ENCODE peak calls at places on chromosomes 5 and 9, in ten cellular contexts. One of them, this sample, is unnamed.

GRCh38 chr5:96425436-96425835 is 7.6 kb downstream of the PCSK1 start:
- DNase-seq in left cardiac atrium: no peak
- DNase-seq in activated CD8-positive, alpha-beta T cell treated with anti-CD3 and anti-CD28 coated beads, Interleukin-2, amount 10 ng/mL, durations not matched to agents 7 days and 5 days: no peak
- DNase-seq in mesendoderm: no peak
- DNase-seq in EL: no peak
- DNase-seq in mucosa of gallbladder: no peak
- DNase-seq in bronchial epithelial cell: no peak
- DNase-seq in HFF-Myc: no peak
- DNase-seq in aorta: no peak
- DNase-seq in skeletal muscle cell: no peak
- DNase-seq in this sample: no peak

GRCh38 chr5:143714629-143715028 is 97.3 kb upstream of the HMHB1 start:
- DNase-seq in mucosa of gallbladder: no peak
- DNase-seq in bronchial epithelial cell: peak; percentile 46
- DNase-seq in left cardiac atrium: no peak
- DNase-seq in activated CD8-positive, alpha-beta T cell treated with anti-CD3 and anti-CD28 coated beads, Interleukin-2, amount 10 ng/mL, durations not matched to agents 7 days and 5 days: no peak
- DNase-seq in aorta: no peak
- DNase-seq in EL: peak; percentile 11
- DNase-seq in HFF-Myc: no peak
- DNase-seq in mesendoderm: no peak
- DNase-seq in skeletal muscle cell: no peak
- DNase-seq in this sample: no peak

GRCh38 chr5:75551471-75551870 is 39.8 kb downstream of the POLK start:
- DNase-seq in mesendoderm: no peak
- DNase-seq in activated CD8-positive, alpha-beta T cell treated with anti-CD3 and anti-CD28 coated beads, Interleukin-2, amount 10 ng/mL, durations not matched to agents 7 days and 5 days: no peak
- DNase-seq in EL: peak; percentile 78
- DNase-seq in bronchial epithelial cell: no peak
- DNase-seq in HFF-Myc: peak; percentile 32
- DNase-seq in mucosa of gallbladder: no peak
- DNase-seq in skeletal muscle cell: no peak
- DNase-seq in left cardiac atrium: no peak
- DNase-seq in aorta: no peak
- DNase-seq in this sample: no peak

GRCh38 chr5:97601651-97602050 is 418.6 kb upstream of the RIOK2 start:
- DNase-seq in aorta: no peak
- DNase-seq in mucosa of gallbladder: no peak
- DNase-seq in HFF-Myc: no peak
- DNase-seq in skeletal muscle cell: no peak
- DNase-seq in EL: no peak
- DNase-seq in mesendoderm: no peak
- DNase-seq in bronchial epithelial cell: no peak
- DNase-seq in left cardiac atrium: no peak
- DNase-seq in activated CD8-positive, alpha-beta T cell treated with anti-CD3 and anti-CD28 coated beads, Interleukin-2, amount 10 ng/mL, durations not matched to agents 7 days and 5 days: no peak
- DNase-seq in this sample: no peak

GRCh38 chr5:139494832-139495231 is 12.3 kb upstream of the STING1 start:
- DNase-seq in skeletal muscle cell: no peak
- DNase-seq in aorta: no peak
- DNase-seq in activated CD8-positive, alpha-beta T cell treated with anti-CD3 and anti-CD28 coated beads, Interleukin-2, amount 10 ng/mL, durations not matched to agents 7 days and 5 days: no peak
- DNase-seq in EL: peak; percentile 65
- DNase-seq in left cardiac atrium: no peak
- DNase-seq in bronchial epithelial cell: peak; percentile 68
- DNase-seq in mesendoderm: no peak
- DNase-seq in HFF-Myc: no peak
- DNase-seq in mucosa of gallbladder: no peak
- DNase-seq in this sample: no peak

GRCh38 chr9:133166392-133166791 is 2.7 kb upstream of the GBGT1 start:
- DNase-seq in activated CD8-positive, alpha-beta T cell treated with anti-CD3 and anti-CD28 coated beads, Interleukin-2, amount 10 ng/mL, durations not matched to agents 7 days and 5 days: no peak
- DNase-seq in mesendoderm: no peak
- DNase-seq in mucosa of gallbladder: no peak
- DNase-seq in aorta: peak; percentile 70
- DNase-seq in EL: no peak
- DNase-seq in skeletal muscle cell: no peak
- DNase-seq in bronchial epithelial cell: no peak
- DNase-seq in left cardiac atrium: peak; percentile 17
- DNase-seq in HFF-Myc: no peak
- DNase-seq in this sample: no peak

GRCh38 chr5:179188636-179189035 is 128.5 kb downstream of the ZNF354C start:
- DNase-seq in HFF-Myc: no peak
- DNase-seq in aorta: peak; percentile 43
- DNase-seq in EL: no peak
- DNase-seq in left cardiac atrium: no peak
- DNase-seq in mucosa of gallbladder: no peak
- DNase-seq in mesendoderm: no peak
- DNase-seq in skeletal muscle cell: no peak
- DNase-seq in bronchial epithelial cell: no peak
- DNase-seq in activated CD8-positive, alpha-beta T cell treated with anti-CD3 and anti-CD28 coated beads, Interleukin-2, amount 10 ng/mL, durations not matched to agents 7 days and 5 days: no peak
- DNase-seq in this sample: no peak

GRCh38 chr5:178230879-178231735 is 1.5 kb downstream of the PHYKPL start:
- DNase-seq in mesendoderm: no peak
- DNase-seq in skeletal muscle cell: peak; percentile 31
- DNase-seq in activated CD8-positive, alpha-beta T cell treated with anti-CD3 and anti-CD28 coated beads, Interleukin-2, amount 10 ng/mL, durations not matched to agents 7 days and 5 days: no peak
- DNase-seq in bronchial epithelial cell: no peak
- DNase-seq in left cardiac atrium: peak; percentile 73
- DNase-seq in HFF-Myc: no peak
- DNase-seq in aorta: peak; percentile 85
- DNase-seq in mucosa of gallbladder: no peak
- DNase-seq in EL: no peak
- DNase-seq in this sample: no peak

GRCh38 chr9:119221281-119221680 is 148.0 kb downstream of the BRINP1 start:
- DNase-seq in skeletal muscle cell: no peak
- DNase-seq in mucosa of gallbladder: no peak
- DNase-seq in left cardiac atrium: no peak
- DNase-seq in EL: no peak
- DNase-seq in activated CD8-positive, alpha-beta T cell treated with anti-CD3 and anti-CD28 coated beads, Interleukin-2, amount 10 ng/mL, durations not matched to agents 7 days and 5 days: no peak
- DNase-seq in HFF-Myc: no peak
- DNase-seq in aorta: no peak
- DNase-seq in bronchial epithelial cell: no peak
- DNase-seq in mesendoderm: no peak
- DNase-seq in this sample: no peak

GRCh38 chr5:68710514-68710913 is 383.3 kb upstream of the SLC30A5 start:
- DNase-seq in bronchial epithelial cell: no peak
- DNase-seq in EL: no peak
- DNase-seq in mucosa of gallbladder: no peak
- DNase-seq in aorta: no peak
- DNase-seq in HFF-Myc: no peak
- DNase-seq in mesendoderm: no peak
- DNase-seq in left cardiac atrium: no peak
- DNase-seq in activated CD8-positive, alpha-beta T cell treated with anti-CD3 and anti-CD28 coated beads, Interleukin-2, amount 10 ng/mL, durations not matched to agents 7 days and 5 days: no peak
- DNase-seq in skeletal muscle cell: no peak
- DNase-seq in this sample: no peak

GRCh38 chr5:94707359-94707758 is 88.9 kb downstream of the SLF1 start:
- DNase-seq in left cardiac atrium: no peak
- DNase-seq in mesendoderm: no peak
- DNase-seq in HFF-Myc: no peak
- DNase-seq in EL: no peak
- DNase-seq in aorta: no peak
- DNase-seq in bronchial epithelial cell: no peak
- DNase-seq in activated CD8-positive, alpha-beta T cell treated with anti-CD3 and anti-CD28 coated beads, Interleukin-2, amount 10 ng/mL, durations not matched to agents 7 days and 5 days: no peak
- DNase-seq in skeletal muscle cell: no peak
- DNase-seq in mucosa of gallbladder: no peak
- DNase-seq in this sample: no peak

GRCh38 chr5:139473565-139473964 is 2.8 kb downstream of the SMIM33 start:
- DNase-seq in activated CD8-positive, alpha-beta T cell treated with anti-CD3 and anti-CD28 coated beads, Interleukin-2, amount 10 ng/mL, durations not matched to agents 7 days and 5 days: no peak
- DNase-seq in skeletal muscle cell: no peak
- DNase-seq in left cardiac atrium: peak; percentile 52
- DNase-seq in HFF-Myc: no peak
- DNase-seq in mucosa of gallbladder: no peak
- DNase-seq in mesendoderm: no peak
- DNase-seq in EL: peak; percentile 31
- DNase-seq in bronchial epithelial cell: peak; percentile 89
- DNase-seq in aorta: no peak
- DNase-seq in this sample: no peak

GRCh38 chr5:95822038-95822407 is 503 bp downstream of the GLRX start:
- DNase-seq in mucosa of gallbladder: peak; percentile 46
- DNase-seq in activated CD8-positive, alpha-beta T cell treated with anti-CD3 and anti-CD28 coated beads, Interleukin-2, amount 10 ng/mL, durations not matched to agents 7 days and 5 days: peak; percentile 51
- DNase-seq in HFF-Myc: no peak
- DNase-seq in aorta: peak; percentile 84
- DNase-seq in skeletal muscle cell: no peak
- DNase-seq in EL: peak; percentile 48
- DNase-seq in mesendoderm: peak; percentile 85
- DNase-seq in left cardiac atrium: peak; percentile 71
- DNase-seq in bronchial epithelial cell: no peak
- DNase-seq in this sample: no peak

GRCh38 chr9:98054376-98054951 is 2.1 kb upstream of the NANS start:
- DNase-seq in left cardiac atrium: no peak
- DNase-seq in bronchial epithelial cell: no peak
- DNase-seq in skeletal muscle cell: no peak
- DNase-seq in aorta: no peak
- DNase-seq in mucosa of gallbladder: no peak
- DNase-seq in EL: no peak
- DNase-seq in HFF-Myc: no peak
- DNase-seq in activated CD8-positive, alpha-beta T cell treated with anti-CD3 and anti-CD28 coated beads, Interleukin-2, amount 10 ng/mL, durations not matched to agents 7 days and 5 days: no peak
- DNase-seq in mesendoderm: no peak
- DNase-seq in this sample: no peak

GRCh38 chr9:75903785-75904360 is 13.4 kb downstream of the PCSK5 start:
- DNase-seq in skeletal muscle cell: no peak
- DNase-seq in bronchial epithelial cell: peak; percentile 73
- DNase-seq in mucosa of gallbladder: peak; percentile 37
- DNase-seq in mesendoderm: peak; percentile 78
- DNase-seq in activated CD8-positive, alpha-beta T cell treated with anti-CD3 and anti-CD28 coated beads, Interleukin-2, amount 10 ng/mL, durations not matched to agents 7 days and 5 days: no peak
- DNase-seq in aorta: no peak
- DNase-seq in left cardiac atrium: no peak
- DNase-seq in EL: no peak
- DNase-seq in HFF-Myc: no peak
- DNase-seq in this sample: no peak

GRCh38 chr9:88628114-88628513 is 93.1 kb downstream of the NXNL2 start:
- DNase-seq in left cardiac atrium: no peak
- DNase-seq in mucosa of gallbladder: no peak
- DNase-seq in HFF-Myc: no peak
- DNase-seq in aorta: no peak
- DNase-seq in activated CD8-positive, alpha-beta T cell treated with anti-CD3 and anti-CD28 coated beads, Interleukin-2, amount 10 ng/mL, durations not matched to agents 7 days and 5 days: no peak
- DNase-seq in mesendoderm: no peak
- DNase-seq in skeletal muscle cell: no peak
- DNase-seq in bronchial epithelial cell: no peak
- DNase-seq in EL: no peak
- DNase-seq in this sample: no peak

GRCh38 chr5:144467795-144468194 is 297.1 kb downstream of the KCTD16 start:
- DNase-seq in aorta: no peak
- DNase-seq in skeletal muscle cell: peak; percentile 23
- DNase-seq in bronchial epithelial cell: peak; percentile 37
- DNase-seq in EL: peak; percentile 69
- DNase-seq in mesendoderm: peak; percentile 90
- DNase-seq in mucosa of gallbladder: peak; percentile 16
- DNase-seq in left cardiac atrium: no peak
- DNase-seq in HFF-Myc: no peak
- DNase-seq in activated CD8-positive, alpha-beta T cell treated with anti-CD3 and anti-CD28 coated beads, Interleukin-2, amount 10 ng/mL, durations not matched to agents 7 days and 5 days: no peak
- DNase-seq in this sample: peak; percentile 46

GRCh38 chr9:19186240-19186639 is 44.3 kb upstream of the DENND4C start:
- DNase-seq in mesendoderm: no peak
- DNase-seq in mucosa of gallbladder: no peak
- DNase-seq in skeletal muscle cell: no peak
- DNase-seq in activated CD8-positive, alpha-beta T cell treated with anti-CD3 and anti-CD28 coated beads, Interleukin-2, amount 10 ng/mL, durations not matched to agents 7 days and 5 days: no peak
- DNase-seq in left cardiac atrium: no peak
- DNase-seq in HFF-Myc: no peak
- DNase-seq in EL: no peak
- DNase-seq in bronchial epithelial cell: peak; percentile 91
- DNase-seq in aorta: no peak
- DNase-seq in this sample: no peak

GRCh38 chr9:127862075-127863011 is 7.9 kb upstream of the ENG start:
- DNase-seq in skeletal muscle cell: no peak
- DNase-seq in aorta: peak; percentile 86
- DNase-seq in activated CD8-positive, alpha-beta T cell treated with anti-CD3 and anti-CD28 coated beads, Interleukin-2, amount 10 ng/mL, durations not matched to agents 7 days and 5 days: peak; percentile 78
- DNase-seq in HFF-Myc: no peak
- DNase-seq in left cardiac atrium: peak; percentile 91
- DNase-seq in mesendoderm: no peak
- DNase-seq in EL: no peak
- DNase-seq in mucosa of gallbladder: peak; percentile 79
- DNase-seq in bronchial epithelial cell: no peak
- DNase-seq in this sample: no peak

GRCh38 chr5:143890475-143890874 is 78.5 kb downstream of the HMHB1 start:
- DNase-seq in mucosa of gallbladder: no peak
- DNase-seq in left cardiac atrium: no peak
- DNase-seq in bronchial epithelial cell: no peak
- DNase-seq in EL: no peak
- DNase-seq in skeletal muscle cell: no peak
- DNase-seq in activated CD8-positive, alpha-beta T cell treated with anti-CD3 and anti-CD28 coated beads, Interleukin-2, amount 10 ng/mL, durations not matched to agents 7 days and 5 days: no peak
- DNase-seq in HFF-Myc: no peak
- DNase-seq in mesendoderm: no peak
- DNase-seq in aorta: no peak
- DNase-seq in this sample: peak; percentile 65

GRCh38 chr5:157057459-157058370 is 1.2 kb downstream of the HAVCR1 start:
- DNase-seq in HFF-Myc: no peak
- DNase-seq in aorta: no peak
- DNase-seq in EL: no peak
- DNase-seq in skeletal muscle cell: no peak
- DNase-seq in activated CD8-positive, alpha-beta T cell treated with anti-CD3 and anti-CD28 coated beads, Interleukin-2, amount 10 ng/mL, durations not matched to agents 7 days and 5 days: no peak
- DNase-seq in bronchial epithelial cell: no peak
- DNase-seq in mesendoderm: no peak
- DNase-seq in mucosa of gallbladder: no peak
- DNase-seq in left cardiac atrium: no peak
- DNase-seq in this sample: no peak

GRCh38 chr9:26165426-26165825 is 487.2 kb upstream of the TUSC1 start:
- DNase-seq in mucosa of gallbladder: no peak
- DNase-seq in skeletal muscle cell: no peak
- DNase-seq in mesendoderm: no peak
- DNase-seq in aorta: no peak
- DNase-seq in bronchial epithelial cell: no peak
- DNase-seq in HFF-Myc: no peak
- DNase-seq in left cardiac atrium: no peak
- DNase-seq in EL: no peak
- DNase-seq in activated CD8-positive, alpha-beta T cell treated with anti-CD3 and anti-CD28 coated beads, Interleukin-2, amount 10 ng/mL, durations not matched to agents 7 days and 5 days: no peak
- DNase-seq in this sample: no peak

GRCh38 chr9:133991211-133991921 is 758 bp downstream of the VAV2 start:
- DNase-seq in HFF-Myc: no peak
- DNase-seq in bronchial epithelial cell: no peak
- DNase-seq in mucosa of gallbladder: no peak
- DNase-seq in mesendoderm: peak; percentile 19
- DNase-seq in left cardiac atrium: peak; percentile 58
- DNase-seq in aorta: peak; percentile 81
- DNase-seq in skeletal muscle cell: no peak
- DNase-seq in EL: peak; percentile 36
- DNase-seq in activated CD8-positive, alpha-beta T cell treated with anti-CD3 and anti-CD28 coated beads, Interleukin-2, amount 10 ng/mL, durations not matched to agents 7 days and 5 days: no peak
- DNase-seq in this sample: no peak

GRCh38 chr5:102778478-102778877 is 23.4 kb downstream of the PAM start:
- DNase-seq in mesendoderm: no peak
- DNase-seq in mucosa of gallbladder: no peak
- DNase-seq in bronchial epithelial cell: peak; percentile 46
- DNase-seq in left cardiac atrium: no peak
- DNase-seq in activated CD8-positive, alpha-beta T cell treated with anti-CD3 and anti-CD28 coated beads, Interleukin-2, amount 10 ng/mL, durations not matched to agents 7 days and 5 days: no peak
- DNase-seq in HFF-Myc: peak; percentile 31
- DNase-seq in aorta: no peak
- DNase-seq in skeletal muscle cell: peak; percentile 41
- DNase-seq in EL: peak; percentile 71
- DNase-seq in this sample: peak; percentile 61

GRCh38 chr5:158811921-158812320 is 287.8 kb downstream of the EBF1 start:
- DNase-seq in mesendoderm: no peak
- DNase-seq in skeletal muscle cell: no peak
- DNase-seq in HFF-Myc: no peak
- DNase-seq in mucosa of gallbladder: no peak
- DNase-seq in activated CD8-positive, alpha-beta T cell treated with anti-CD3 and anti-CD28 coated beads, Interleukin-2, amount 10 ng/mL, durations not matched to agents 7 days and 5 days: no peak
- DNase-seq in EL: no peak
- DNase-seq in aorta: no peak
- DNase-seq in bronchial epithelial cell: no peak
- DNase-seq in left cardiac atrium: no peak
- DNase-seq in this sample: no peak

GRCh38 chr5:137395011-137395755 is 103.9 kb downstream of the SPOCK1 start:
- DNase-seq in HFF-Myc: peak; percentile 52
- DNase-seq in left cardiac atrium: no peak
- DNase-seq in aorta: no peak
- DNase-seq in activated CD8-positive, alpha-beta T cell treated with anti-CD3 and anti-CD28 coated beads, Interleukin-2, amount 10 ng/mL, durations not matched to agents 7 days and 5 days: no peak
- DNase-seq in bronchial epithelial cell: peak; percentile 65
- DNase-seq in EL: peak; percentile 71
- DNase-seq in mesendoderm: no peak
- DNase-seq in skeletal muscle cell: no peak
- DNase-seq in mucosa of gallbladder: no peak
- DNase-seq in this sample: peak; percentile 56

GRCh38 chr5:173743641-173744343 is 127.3 kb upstream of the BOD1 start:
- DNase-seq in mesendoderm: no peak
- DNase-seq in bronchial epithelial cell: no peak
- DNase-seq in HFF-Myc: no peak
- DNase-seq in EL: no peak
- DNase-seq in activated CD8-positive, alpha-beta T cell treated with anti-CD3 and anti-CD28 coated beads, Interleukin-2, amount 10 ng/mL, durations not matched to agents 7 days and 5 days: no peak
- DNase-seq in left cardiac atrium: no peak
- DNase-seq in skeletal muscle cell: no peak
- DNase-seq in aorta: no peak
- DNase-seq in mucosa of gallbladder: no peak
- DNase-seq in this sample: no peak

GRCh38 chr5:54049963-54050362 is 260.4 kb downstream of the ARL15 start:
- DNase-seq in activated CD8-positive, alpha-beta T cell treated with anti-CD3 and anti-CD28 coated beads, Interleukin-2, amount 10 ng/mL, durations not matched to agents 7 days and 5 days: no peak
- DNase-seq in aorta: no peak
- DNase-seq in bronchial epithelial cell: no peak
- DNase-seq in mucosa of gallbladder: no peak
- DNase-seq in EL: peak; percentile 68
- DNase-seq in left cardiac atrium: no peak
- DNase-seq in HFF-Myc: no peak
- DNase-seq in mesendoderm: no peak
- DNase-seq in skeletal muscle cell: no peak
- DNase-seq in this sample: peak; percentile 8